ENCODE peak calls at places on chromosomes 7 and 10, in five cellular contexts. One of them, this sample, is unnamed.

GRCh38 chr10:103870503-103870902 is 15.1 kb upstream of the SH3PXD2A start:
- DNase-seq in lung: no peak
- DNase-seq in CD4-positive, alpha-beta T cell: no peak
- DNase-seq in HFFc6: peak
- DNase-seq in psoas muscle: peak
- DNase-seq in this sample: no peak

GRCh38 chr10:77504196-77504869 is 133.3 kb downstream of the KCNMA1 start:
- DNase-seq in CD4-positive, alpha-beta T cell: no peak
- DNase-seq in psoas muscle: no peak
- DNase-seq in lung: no peak
- DNase-seq in HFFc6: peak
- DNase-seq in this sample: no peak

GRCh38 chr10:88091490-88092061 is 228.2 kb downstream of the PTEN start:
- DNase-seq in psoas muscle: no peak
- DNase-seq in lung: no peak
- DNase-seq in CD4-positive, alpha-beta T cell: peak
- DNase-seq in HFFc6: no peak
- DNase-seq in this sample: peak

GRCh38 chr7:99008181-99008631 is 129.9 kb downstream of the TRRAP start:
- DNase-seq in psoas muscle: no peak
- DNase-seq in HFFc6: no peak
- DNase-seq in lung: no peak
- DNase-seq in CD4-positive, alpha-beta T cell: no peak
- DNase-seq in this sample: no peak

GRCh38 chr10:20893297-20893696 is 3.8 kb downstream of the NEBL start:
- DNase-seq in lung: no peak
- DNase-seq in CD4-positive, alpha-beta T cell: no peak
- DNase-seq in HFFc6: no peak
- DNase-seq in psoas muscle: no peak
- DNase-seq in this sample: no peak

GRCh38 chr10:31318382-31318853 is 598 bp upstream of the ZEB1 start:
- DNase-seq in psoas muscle: peak
- DNase-seq in lung: peak
- DNase-seq in HFFc6: peak
- DNase-seq in CD4-positive, alpha-beta T cell: peak
- DNase-seq in this sample: peak

GRCh38 chr7:37510043-37510634 is 61.5 kb upstream of the ELMO1 start:
- DNase-seq in HFFc6: no peak
- DNase-seq in psoas muscle: no peak
- DNase-seq in lung: no peak
- DNase-seq in CD4-positive, alpha-beta T cell: no peak
- DNase-seq in this sample: no peak

GRCh38 chr10:75744242-75744641 is 312.8 kb downstream of the LRMDA start:
- DNase-seq in HFFc6: no peak
- DNase-seq in CD4-positive, alpha-beta T cell: no peak
- DNase-seq in psoas muscle: no peak
- DNase-seq in lung: no peak
- DNase-seq in this sample: no peak

GRCh38 chr10:110774069-110775021 is 97.4 kb upstream of the PDCD4 start:
- DNase-seq in CD4-positive, alpha-beta T cell: no peak
- DNase-seq in lung: no peak
- DNase-seq in psoas muscle: no peak
- DNase-seq in HFFc6: peak
- DNase-seq in this sample: peak

GRCh38 chr7:106064329-106064728 is 47.8 kb downstream of the SYPL1 start:
- DNase-seq in HFFc6: no peak
- DNase-seq in psoas muscle: no peak
- DNase-seq in CD4-positive, alpha-beta T cell: no peak
- DNase-seq in lung: no peak
- DNase-seq in this sample: no peak

GRCh38 chr7:54798569-54798968 is 39.6 kb upstream of the SEC61G start:
- DNase-seq in psoas muscle: no peak
- DNase-seq in CD4-positive, alpha-beta T cell: no peak
- DNase-seq in lung: no peak
- DNase-seq in HFFc6: no peak
- DNase-seq in this sample: no peak

GRCh38 chr10:613217-613616 is 76.3 kb downstream of the DIP2C start:
- DNase-seq in psoas muscle: no peak
- DNase-seq in HFFc6: no peak
- DNase-seq in lung: peak
- DNase-seq in CD4-positive, alpha-beta T cell: no peak
- DNase-seq in this sample: no peak

GRCh38 chr10:33010132-33011037 is 52.4 kb upstream of the ITGB1 start:
- DNase-seq in psoas muscle: no peak
- DNase-seq in HFFc6: peak
- DNase-seq in CD4-positive, alpha-beta T cell: peak
- DNase-seq in lung: peak
- DNase-seq in this sample: no peak

GRCh38 chr7:3481435-3481834 is 180.4 kb downstream of the SDK1 start:
- DNase-seq in CD4-positive, alpha-beta T cell: no peak
- DNase-seq in lung: no peak
- DNase-seq in HFFc6: no peak
- DNase-seq in psoas muscle: no peak
- DNase-seq in this sample: no peak

GRCh38 chr7:148888300-148888699 is 4.2 kb upstream of the EZH2 start:
- DNase-seq in lung: no peak
- DNase-seq in psoas muscle: no peak
- DNase-seq in HFFc6: no peak
- DNase-seq in CD4-positive, alpha-beta T cell: no peak
- DNase-seq in this sample: no peak
- TF ChIP-seq CTCF in lung: no peak
- TF ChIP-seq CTCF in psoas muscle: no peak
- TF ChIP-seq CTCF in HFFc6: no peak
- TF ChIP-seq CTCF in CD4-positive, alpha-beta T cell: no peak
- TF ChIP-seq CTCF in this sample: no peak

DNA sequence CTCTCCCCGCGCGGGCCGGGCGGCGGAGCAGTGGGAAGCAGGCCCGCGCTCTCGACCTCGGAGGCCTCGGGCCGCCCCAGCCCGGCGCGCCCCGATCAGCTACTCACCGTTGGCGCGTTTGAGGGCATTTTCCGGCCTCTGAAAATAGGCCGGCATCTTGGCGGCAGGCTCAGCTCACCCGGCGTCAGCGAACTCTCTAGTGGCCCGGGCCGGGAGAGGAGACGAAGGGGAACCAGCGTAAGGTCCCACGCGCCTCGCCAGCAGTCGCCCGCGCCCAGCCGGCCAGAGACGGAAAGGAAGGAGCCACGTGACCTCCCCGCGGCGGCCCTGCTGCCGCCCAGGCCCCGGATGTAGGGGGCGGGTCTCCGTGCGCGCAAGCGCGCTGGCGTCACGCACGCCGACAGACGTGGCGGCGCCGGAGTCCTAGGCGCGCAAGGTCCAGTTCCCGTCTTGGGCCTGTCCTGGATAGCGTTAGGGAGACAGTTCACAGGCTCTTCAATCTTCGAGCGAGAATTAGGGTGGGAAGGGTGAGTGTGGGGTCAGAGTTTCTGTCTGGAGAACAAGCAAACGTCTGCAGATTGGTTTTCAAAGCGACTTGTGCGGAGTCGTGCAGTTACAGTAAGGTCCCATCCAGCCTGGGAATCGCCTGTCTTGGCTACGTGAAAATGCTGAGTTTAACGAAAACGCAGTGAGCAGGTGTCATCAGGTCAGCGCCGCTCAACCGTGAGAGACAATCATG is at the start of gene EIF3A:
- DNase-seq in lung: peak
- DNase-seq in CD4-positive, alpha-beta T cell: peak
- DNase-seq in psoas muscle: peak
- DNase-seq in HFFc6: peak
- DNase-seq in this sample: peak
- TF ChIP-seq CTCF in lung: no peak
- TF ChIP-seq CTCF in CD4-positive, alpha-beta T cell: no peak
- TF ChIP-seq CTCF in psoas muscle: no peak
- TF ChIP-seq CTCF in HFFc6: no peak
- TF ChIP-seq CTCF in this sample: no peak

DNA sequence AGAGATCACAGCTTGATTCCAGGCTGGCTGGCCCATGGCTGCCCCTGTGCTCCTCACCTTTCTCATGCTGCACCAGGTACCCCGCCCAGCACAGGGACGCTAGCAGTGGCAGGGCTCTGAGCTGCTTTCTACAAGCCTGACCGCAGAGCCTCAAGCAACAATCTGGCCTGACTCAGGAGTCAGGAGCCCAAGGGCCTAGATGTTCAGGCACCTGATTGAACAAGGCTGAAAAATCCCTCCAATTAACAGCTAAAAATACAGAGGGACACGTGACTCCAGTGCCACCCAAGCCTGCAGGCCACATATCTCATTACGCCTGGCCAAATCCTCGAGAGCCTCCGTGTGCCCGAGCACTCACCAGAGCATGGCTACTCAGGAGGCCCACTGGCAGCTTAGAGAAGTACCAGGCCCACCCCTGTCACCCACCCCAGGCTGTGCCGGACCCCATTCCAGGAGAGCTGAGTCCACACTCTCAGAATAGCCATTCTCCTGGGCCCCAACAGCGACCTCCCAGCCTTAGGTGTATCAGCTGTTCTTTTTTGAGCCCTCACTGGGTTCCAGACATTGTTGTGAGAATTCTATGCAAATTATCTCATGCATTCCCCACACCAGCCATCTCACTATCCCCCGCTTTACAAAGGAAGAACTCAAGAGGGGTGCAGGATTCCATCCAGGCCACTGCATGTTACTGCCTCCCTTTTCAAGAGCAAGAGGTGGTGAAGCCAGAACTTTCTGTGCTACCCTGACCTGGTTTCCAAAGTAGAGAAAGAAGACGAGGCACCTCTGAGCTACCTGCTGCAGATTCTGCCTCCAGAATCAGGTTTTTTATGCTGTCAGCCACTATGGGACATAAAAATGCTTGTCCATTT is 98.3 kb downstream of the COL13A1 start:
- DNase-seq in HFFc6: no peak
- DNase-seq in psoas muscle: no peak
- DNase-seq in CD4-positive, alpha-beta T cell: no peak
- DNase-seq in lung: no peak
- DNase-seq in this sample: no peak
- TF ChIP-seq CTCF in HFFc6: no peak
- TF ChIP-seq CTCF in psoas muscle: no peak
- TF ChIP-seq CTCF in CD4-positive, alpha-beta T cell: no peak
- TF ChIP-seq CTCF in lung: no peak
- TF ChIP-seq CTCF in this sample: no peak

DNA sequence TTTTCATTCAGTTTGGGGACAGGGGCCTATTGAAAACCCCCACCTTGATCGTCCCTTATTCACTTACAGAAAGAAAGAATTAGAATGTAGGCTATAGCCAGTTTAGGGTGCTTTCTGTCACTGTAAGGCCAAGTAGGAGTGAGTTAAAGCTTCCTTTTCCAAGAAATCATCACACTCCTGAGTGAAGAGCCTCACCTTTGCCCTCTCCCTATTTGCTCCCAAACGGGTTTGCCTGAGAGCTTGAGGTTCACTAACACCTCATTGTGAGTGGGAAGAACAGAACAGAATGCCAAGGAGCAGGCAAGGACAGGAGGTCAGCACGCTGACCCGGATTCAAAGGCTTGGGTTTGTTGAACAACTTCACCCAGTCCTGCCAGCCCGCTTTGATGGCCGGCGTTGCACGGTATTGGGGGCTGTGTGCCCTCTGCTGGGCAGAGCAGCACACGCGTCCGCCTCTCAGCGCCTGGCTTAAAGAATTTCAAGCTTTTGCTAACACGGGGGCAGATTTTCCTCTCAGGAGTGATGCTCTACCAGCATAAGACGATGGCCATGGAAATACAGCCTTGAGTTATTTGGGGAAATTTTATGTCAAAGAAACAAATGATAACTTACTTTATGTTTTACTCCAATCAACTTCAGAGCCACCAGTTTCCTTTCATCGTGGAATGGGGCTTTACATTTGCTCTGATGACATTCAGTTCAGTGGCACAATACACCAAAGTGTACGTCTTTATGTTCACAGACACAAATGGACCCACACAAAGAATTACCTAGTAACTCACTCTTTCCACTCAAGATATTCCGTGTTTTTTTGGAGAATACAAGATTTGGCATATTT is 470.0 kb downstream of the SUGCT start:
- DNase-seq in lung: peak
- DNase-seq in CD4-positive, alpha-beta T cell: no peak
- DNase-seq in psoas muscle: peak
- DNase-seq in HFFc6: no peak
- DNase-seq in this sample: no peak
- TF ChIP-seq CTCF in lung: peak
- TF ChIP-seq CTCF in CD4-positive, alpha-beta T cell: no peak
- TF ChIP-seq CTCF in psoas muscle: peak
- TF ChIP-seq CTCF in HFFc6: peak
- TF ChIP-seq CTCF in this sample: peak

GRCh38 chr7:68250143-68250542 is 1253.5 kb downstream of the TYW1 start:
- DNase-seq in psoas muscle: no peak
- DNase-seq in lung: no peak
- DNase-seq in CD4-positive, alpha-beta T cell: no peak
- DNase-seq in HFFc6: no peak
- DNase-seq in this sample: no peak
- TF ChIP-seq CTCF in psoas muscle: no peak
- TF ChIP-seq CTCF in lung: no peak
- TF ChIP-seq CTCF in CD4-positive, alpha-beta T cell: no peak
- TF ChIP-seq CTCF in HFFc6: no peak
- TF ChIP-seq CTCF in this sample: no peak

GRCh38 chr7:44979481-44980392 is 922 bp upstream of the MYO1G start:
- DNase-seq in psoas muscle: no peak
- DNase-seq in HFFc6: no peak
- DNase-seq in lung: no peak
- DNase-seq in CD4-positive, alpha-beta T cell: no peak
- DNase-seq in this sample: no peak
- TF ChIP-seq CTCF in psoas muscle: no peak
- TF ChIP-seq CTCF in HFFc6: no peak
- TF ChIP-seq CTCF in lung: no peak
- TF ChIP-seq CTCF in CD4-positive, alpha-beta T cell: no peak
- TF ChIP-seq CTCF in this sample: peak

GRCh38 chr7:27367179-27367929 is 124.8 kb downstream of the EVX1 start:
- DNase-seq in lung: no peak
- DNase-seq in psoas muscle: no peak
- DNase-seq in CD4-positive, alpha-beta T cell: no peak
- DNase-seq in HFFc6: no peak
- DNase-seq in this sample: no peak
- TF ChIP-seq CTCF in lung: no peak
- TF ChIP-seq CTCF in psoas muscle: no peak
- TF ChIP-seq CTCF in CD4-positive, alpha-beta T cell: no peak
- TF ChIP-seq CTCF in HFFc6: no peak
- TF ChIP-seq CTCF in this sample: no peak

This sample was measured in GM12864.